ENCODE peak calls at places on chromosome 9, in ten cellular contexts. One of them, this sample, is unnamed.

GRCh38 chr9:97078362-97078761 is 39.4 kb upstream of the CTSV start:
- DNase-seq in vagina: no peak
- DNase-seq in dorsolateral prefrontal cortex: no peak
- DNase-seq in mammary epithelial cell: no peak
- DNase-seq in tibial artery: no peak
- DNase-seq in foreskin keratinocyte: no peak
- DNase-seq in CD8-positive, alpha-beta T cell: no peak
- DNase-seq in stomach: no peak
- DNase-seq in endodermal cell: no peak
- DNase-seq in hepatocyte: no peak
- DNase-seq in this sample: no peak

GRCh38 chr9:89342948-89343347 is 24.6 kb downstream of the SECISBP2 start:
- DNase-seq in foreskin keratinocyte: no peak
- DNase-seq in stomach: no peak
- DNase-seq in CD8-positive, alpha-beta T cell: no peak
- DNase-seq in vagina: no peak
- DNase-seq in mammary epithelial cell: no peak
- DNase-seq in tibial artery: no peak
- DNase-seq in dorsolateral prefrontal cortex: no peak
- DNase-seq in endodermal cell: no peak
- DNase-seq in hepatocyte: no peak
- DNase-seq in this sample: no peak

GRCh38 chr9:97484134-97484533 is 17.3 kb upstream of the TMOD1 start:
- DNase-seq in stomach: peak; percentile 42
- DNase-seq in endodermal cell: no peak
- DNase-seq in CD8-positive, alpha-beta T cell: no peak
- DNase-seq in foreskin keratinocyte: no peak
- DNase-seq in vagina: no peak
- DNase-seq in tibial artery: no peak
- DNase-seq in dorsolateral prefrontal cortex: peak; percentile 57
- DNase-seq in mammary epithelial cell: no peak
- DNase-seq in hepatocyte: no peak
- DNase-seq in this sample: no peak

GRCh38 chr9:132942541-132943182 is 1.8 kb downstream of the TSC1 start:
- DNase-seq in vagina: no peak
- DNase-seq in dorsolateral prefrontal cortex: no peak
- DNase-seq in CD8-positive, alpha-beta T cell: no peak
- DNase-seq in mammary epithelial cell: peak; percentile 16
- DNase-seq in stomach: no peak
- DNase-seq in endodermal cell: no peak
- DNase-seq in hepatocyte: no peak
- DNase-seq in foreskin keratinocyte: peak; percentile 22
- DNase-seq in tibial artery: no peak
- DNase-seq in this sample: no peak

GRCh38 chr9:94885854-94886447 is 159.5 kb downstream of the AOPEP start:
- DNase-seq in endodermal cell: no peak
- DNase-seq in vagina: no peak
- DNase-seq in dorsolateral prefrontal cortex: no peak
- DNase-seq in CD8-positive, alpha-beta T cell: no peak
- DNase-seq in hepatocyte: no peak
- DNase-seq in tibial artery: no peak
- DNase-seq in stomach: no peak
- DNase-seq in mammary epithelial cell: no peak
- DNase-seq in foreskin keratinocyte: no peak
- DNase-seq in this sample: no peak

GRCh38 chr9:123893146-123893545 is 36.8 kb downstream of the DENND1A start:
- DNase-seq in foreskin keratinocyte: no peak
- DNase-seq in dorsolateral prefrontal cortex: no peak
- DNase-seq in vagina: no peak
- DNase-seq in CD8-positive, alpha-beta T cell: no peak
- DNase-seq in mammary epithelial cell: no peak
- DNase-seq in endodermal cell: no peak
- DNase-seq in hepatocyte: no peak
- DNase-seq in stomach: no peak
- DNase-seq in tibial artery: no peak
- DNase-seq in this sample: no peak

GRCh38 chr9:126366366-126367011 is 39.9 kb downstream of the MVB12B start:
- DNase-seq in tibial artery: no peak
- DNase-seq in endodermal cell: no peak
- DNase-seq in hepatocyte: no peak
- DNase-seq in CD8-positive, alpha-beta T cell: no peak
- DNase-seq in dorsolateral prefrontal cortex: peak; percentile 71
- DNase-seq in foreskin keratinocyte: no peak
- DNase-seq in vagina: no peak
- DNase-seq in stomach: no peak
- DNase-seq in mammary epithelial cell: no peak
- DNase-seq in this sample: no peak

GRCh38 chr9:33750839-33751339 is 44.5 kb upstream of the PRSS3 start:
- DNase-seq in endodermal cell: no peak
- DNase-seq in CD8-positive, alpha-beta T cell: no peak
- DNase-seq in mammary epithelial cell: no peak
- DNase-seq in foreskin keratinocyte: no peak
- DNase-seq in stomach: no peak
- DNase-seq in dorsolateral prefrontal cortex: no peak
- DNase-seq in tibial artery: no peak
- DNase-seq in vagina: no peak
- DNase-seq in hepatocyte: no peak
- DNase-seq in this sample: peak; percentile 70

GRCh38 chr9:79684711-79685575 is 113.2 kb downstream of the TLE4 start:
- DNase-seq in mammary epithelial cell: peak; percentile 66
- DNase-seq in CD8-positive, alpha-beta T cell: no peak
- DNase-seq in endodermal cell: no peak
- DNase-seq in foreskin keratinocyte: peak; percentile 66
- DNase-seq in vagina: no peak
- DNase-seq in tibial artery: no peak
- DNase-seq in dorsolateral prefrontal cortex: no peak
- DNase-seq in hepatocyte: no peak
- DNase-seq in stomach: no peak
- DNase-seq in this sample: no peak

GRCh38 chr9:95333426-95333825 is 15.9 kb upstream of the FANCC start:
- DNase-seq in tibial artery: no peak
- DNase-seq in endodermal cell: no peak
- DNase-seq in CD8-positive, alpha-beta T cell: no peak
- DNase-seq in dorsolateral prefrontal cortex: no peak
- DNase-seq in mammary epithelial cell: no peak
- DNase-seq in hepatocyte: no peak
- DNase-seq in stomach: no peak
- DNase-seq in vagina: no peak
- DNase-seq in foreskin keratinocyte: no peak
- DNase-seq in this sample: no peak

GRCh38 chr9:82982271-82982880 is 80.6 kb downstream of the RASEF start:
- DNase-seq in dorsolateral prefrontal cortex: no peak
- DNase-seq in vagina: no peak
- DNase-seq in endodermal cell: no peak
- DNase-seq in hepatocyte: no peak
- DNase-seq in stomach: no peak
- DNase-seq in mammary epithelial cell: peak; percentile 32
- DNase-seq in foreskin keratinocyte: peak; percentile 44
- DNase-seq in tibial artery: no peak
- DNase-seq in CD8-positive, alpha-beta T cell: no peak
- DNase-seq in this sample: no peak

GRCh38 chr9:80648336-80648735 is 1041.0 kb downstream of the TLE1 start:
- DNase-seq in endodermal cell: no peak
- DNase-seq in CD8-positive, alpha-beta T cell: no peak
- DNase-seq in foreskin keratinocyte: peak; percentile 14
- DNase-seq in dorsolateral prefrontal cortex: no peak
- DNase-seq in hepatocyte: no peak
- DNase-seq in stomach: no peak
- DNase-seq in tibial artery: no peak
- DNase-seq in vagina: no peak
- DNase-seq in mammary epithelial cell: no peak
- DNase-seq in this sample: no peak

GRCh38 chr9:110440161-110440560 is 102.5 kb upstream of the TXNDC8 start:
- DNase-seq in tibial artery: no peak
- DNase-seq in hepatocyte: no peak
- DNase-seq in endodermal cell: no peak
- DNase-seq in foreskin keratinocyte: peak; percentile 73
- DNase-seq in CD8-positive, alpha-beta T cell: no peak
- DNase-seq in stomach: no peak
- DNase-seq in vagina: no peak
- DNase-seq in mammary epithelial cell: peak; percentile 72
- DNase-seq in dorsolateral prefrontal cortex: peak; percentile 42
- DNase-seq in this sample: no peak

GRCh38 chr9:20405086-20405485 is 217.2 kb downstream of the MLLT3 start:
- DNase-seq in tibial artery: no peak
- DNase-seq in foreskin keratinocyte: no peak
- DNase-seq in hepatocyte: no peak
- DNase-seq in dorsolateral prefrontal cortex: no peak
- DNase-seq in CD8-positive, alpha-beta T cell: no peak
- DNase-seq in mammary epithelial cell: no peak
- DNase-seq in vagina: no peak
- DNase-seq in stomach: no peak
- DNase-seq in endodermal cell: no peak
- DNase-seq in this sample: no peak

GRCh38 chr9:20406344-20406743 is 216.0 kb downstream of the MLLT3 start:
- DNase-seq in foreskin keratinocyte: no peak
- DNase-seq in tibial artery: no peak
- DNase-seq in hepatocyte: no peak
- DNase-seq in CD8-positive, alpha-beta T cell: no peak
- DNase-seq in mammary epithelial cell: no peak
- DNase-seq in stomach: no peak
- DNase-seq in endodermal cell: no peak
- DNase-seq in vagina: no peak
- DNase-seq in dorsolateral prefrontal cortex: no peak
- DNase-seq in this sample: no peak

GRCh38 chr9:20408513-20408912 is 213.8 kb downstream of the MLLT3 start:
- DNase-seq in vagina: no peak
- DNase-seq in hepatocyte: peak; percentile 11
- DNase-seq in dorsolateral prefrontal cortex: no peak
- DNase-seq in foreskin keratinocyte: no peak
- DNase-seq in tibial artery: no peak
- DNase-seq in mammary epithelial cell: no peak
- DNase-seq in endodermal cell: peak; percentile 52
- DNase-seq in CD8-positive, alpha-beta T cell: no peak
- DNase-seq in stomach: no peak
- DNase-seq in this sample: no peak

GRCh38 chr9:20407013-20407412 is 215.3 kb downstream of the MLLT3 start:
- DNase-seq in foreskin keratinocyte: no peak
- DNase-seq in tibial artery: no peak
- DNase-seq in dorsolateral prefrontal cortex: no peak
- DNase-seq in endodermal cell: no peak
- DNase-seq in hepatocyte: no peak
- DNase-seq in stomach: no peak
- DNase-seq in vagina: no peak
- DNase-seq in CD8-positive, alpha-beta T cell: no peak
- DNase-seq in mammary epithelial cell: no peak
- DNase-seq in this sample: no peak

GRCh38 chr9:20409321-20410092 is 212.8 kb downstream of the MLLT3 start:
- DNase-seq in dorsolateral prefrontal cortex: no peak
- DNase-seq in stomach: no peak
- DNase-seq in CD8-positive, alpha-beta T cell: no peak
- DNase-seq in mammary epithelial cell: no peak
- DNase-seq in foreskin keratinocyte: no peak
- DNase-seq in tibial artery: no peak
- DNase-seq in hepatocyte: no peak
- DNase-seq in endodermal cell: no peak
- DNase-seq in vagina: no peak
- DNase-seq in this sample: no peak
- TF ChIP-seq CTCF in dorsolateral prefrontal cortex: no peak
- TF ChIP-seq CTCF in stomach: no peak
- TF ChIP-seq CTCF in CD8-positive, alpha-beta T cell: no peak
- TF ChIP-seq CTCF in mammary epithelial cell: no peak
- TF ChIP-seq CTCF in foreskin keratinocyte: no peak
- TF ChIP-seq CTCF in tibial artery: no peak
- TF ChIP-seq CTCF in hepatocyte: no peak
- TF ChIP-seq CTCF in endodermal cell: no peak
- TF ChIP-seq CTCF in vagina: no peak
- TF ChIP-seq CTCF in this sample: no peak

GRCh38 chr9:15373881-15374280 is 48.8 kb upstream of the SNAPC3 start:
- DNase-seq in dorsolateral prefrontal cortex: no peak
- DNase-seq in vagina: no peak
- DNase-seq in tibial artery: no peak
- DNase-seq in hepatocyte: no peak
- DNase-seq in mammary epithelial cell: no peak
- DNase-seq in CD8-positive, alpha-beta T cell: no peak
- DNase-seq in stomach: no peak
- DNase-seq in endodermal cell: no peak
- DNase-seq in foreskin keratinocyte: no peak
- DNase-seq in this sample: no peak
- H3K27ac ChIP-seq in dorsolateral prefrontal cortex: no peak overlapping the region
- H3K27ac ChIP-seq in vagina: peak overlapping the region; percentile 2
- H3K27ac ChIP-seq in tibial artery: peak overlapping the region; percentile 33
- H3K27ac ChIP-seq in hepatocyte: peak overlapping the region; percentile 75
- H3K27ac ChIP-seq in mammary epithelial cell: no peak overlapping the region
- H3K27ac ChIP-seq in CD8-positive, alpha-beta T cell: no peak overlapping the region
- H3K27ac ChIP-seq in stomach: peak overlapping the region; percentile 41
- H3K27ac ChIP-seq in endodermal cell: no peak overlapping the region
- H3K27ac ChIP-seq in foreskin keratinocyte: no peak overlapping the region
- H3K27ac ChIP-seq in this sample: peak overlapping the region; percentile 4

GRCh38 chr9:108434036-108434435 is 421.8 kb downstream of the ACTL7B start:
- DNase-seq in foreskin keratinocyte: no peak
- DNase-seq in mammary epithelial cell: no peak
- DNase-seq in vagina: no peak
- DNase-seq in tibial artery: no peak
- DNase-seq in CD8-positive, alpha-beta T cell: no peak
- DNase-seq in endodermal cell: no peak
- DNase-seq in hepatocyte: no peak
- DNase-seq in dorsolateral prefrontal cortex: no peak
- DNase-seq in stomach: no peak
- DNase-seq in this sample: no peak
- TF ChIP-seq CTCF in foreskin keratinocyte: peak; percentile 35
- TF ChIP-seq CTCF in mammary epithelial cell: peak; percentile 2
- TF ChIP-seq CTCF in vagina: no peak
- TF ChIP-seq CTCF in tibial artery: no peak
- TF ChIP-seq CTCF in CD8-positive, alpha-beta T cell: no peak
- TF ChIP-seq CTCF in endodermal cell: no peak
- TF ChIP-seq CTCF in hepatocyte: peak; percentile 12
- TF ChIP-seq CTCF in dorsolateral prefrontal cortex: no peak
- TF ChIP-seq CTCF in stomach: no peak
- TF ChIP-seq CTCF in this sample: no peak

DNA sequence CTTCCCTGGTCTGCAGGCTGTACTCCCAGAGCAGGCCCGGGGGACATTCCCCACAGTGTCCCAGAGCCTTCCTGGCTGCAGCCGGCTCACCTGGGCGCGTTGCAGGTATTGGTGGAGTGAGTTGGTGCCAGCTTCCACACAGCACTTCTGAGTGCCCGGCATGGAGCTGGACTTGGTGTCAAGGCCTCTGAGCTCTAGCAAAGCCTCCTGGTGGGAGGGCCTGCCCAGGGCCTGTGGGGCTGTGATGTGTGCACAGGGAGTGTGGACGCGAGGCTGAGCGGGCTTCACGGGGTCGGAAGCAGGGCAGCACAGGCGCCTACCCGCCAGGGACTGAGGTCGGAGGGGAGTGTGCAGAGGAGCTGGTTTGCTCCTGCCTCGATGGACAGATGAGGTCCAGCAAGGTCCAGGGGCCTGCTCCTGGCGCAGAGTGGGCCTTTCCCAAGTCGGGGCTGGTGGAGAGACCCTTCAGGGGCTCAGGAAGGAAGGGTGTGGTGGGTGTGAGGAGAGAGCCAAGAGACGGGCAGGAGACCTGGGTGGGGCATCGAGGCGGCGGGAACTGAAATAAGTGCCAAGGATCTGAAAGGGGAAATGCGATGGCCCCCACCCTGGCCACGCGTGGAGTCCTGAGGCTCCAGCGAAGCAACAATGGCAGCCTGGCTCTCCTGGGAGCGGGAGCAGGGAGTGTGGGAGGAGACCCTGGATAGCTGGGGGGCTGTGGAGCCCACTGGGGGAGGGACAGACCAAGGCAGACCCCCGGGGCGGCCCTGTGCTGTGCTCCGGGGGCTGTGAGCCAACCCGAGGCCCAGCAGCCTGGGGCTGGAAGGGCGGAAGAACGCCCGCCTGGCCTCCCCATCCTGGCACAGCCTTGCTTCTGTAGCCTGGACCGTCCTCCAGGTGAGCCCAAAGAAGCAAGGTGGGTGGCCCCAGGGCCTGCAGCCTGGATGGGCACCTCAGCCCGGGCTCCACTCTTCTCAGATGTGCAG is 78.4 kb downstream of the RXRA start:
- DNase-seq in endodermal cell: no peak
- DNase-seq in hepatocyte: no peak
- DNase-seq in stomach: no peak
- DNase-seq in CD8-positive, alpha-beta T cell: no peak
- DNase-seq in dorsolateral prefrontal cortex: no peak
- DNase-seq in mammary epithelial cell: no peak
- DNase-seq in vagina: no peak
- DNase-seq in tibial artery: no peak
- DNase-seq in foreskin keratinocyte: no peak
- DNase-seq in this sample: no peak
- H3K27ac ChIP-seq in endodermal cell: no peak overlapping the region
- H3K27ac ChIP-seq in hepatocyte: no peak overlapping the region
- H3K27ac ChIP-seq in stomach: peak overlapping the region; percentile 85
- H3K27ac ChIP-seq in CD8-positive, alpha-beta T cell: no peak overlapping the region
- H3K27ac ChIP-seq in dorsolateral prefrontal cortex: peak overlapping the region; percentile 90
- H3K27ac ChIP-seq in mammary epithelial cell: no peak overlapping the region
- H3K27ac ChIP-seq in vagina: peak overlapping the region; percentile 77
- H3K27ac ChIP-seq in tibial artery: peak overlapping the region; percentile 79
- H3K27ac ChIP-seq in foreskin keratinocyte: no peak overlapping the region
- H3K27ac ChIP-seq in this sample: peak overlapping the region; percentile 37